ENCODE peak calls at places on chromosomes 1 and 21, in nine cellular contexts. B is adrenal gland; D is PC-9; Y is CD8-positive, alpha-beta T cell; F is stomach; U is heart right ventricle; G is psoas muscle; R is IMR-90; O is tibial nerve. P is an unnamed sample.

GRCh38 chr1:81371864-81372263 is 428.9 kb upstream of the ADGRL2 start:
- DNase-seq in B (no peak), D (no peak), Y (no peak), F (no peak), U (no peak), G (no peak), R (no peak), O (no peak), P (no peak)

GRCh38 chr1:218847966-218848365 is 325.7 kb upstream of the LYPLAL1 start:
- DNase-seq in B (no peak), D (no peak), Y (no peak), F (no peak), U (no peak), G (no peak), R (no peak), O (no peak), P (no peak)

GRCh38 chr1:107964397-107965111 is 426 bp downstream of the VAV3 start:
- DNase-seq in B (no peak), D (peak), Y (no peak), F (peak), U (no peak), G (peak), R (no peak), O (no peak), P (no peak)

GRCh38 chr1:167165948-167166702 is 54.6 kb upstream of the POU2F1 start:
- DNase-seq in B (no peak), D (no peak), Y (no peak), F (no peak), U (no peak), G (no peak), R (no peak), O (no peak), P (no peak)

GRCh38 chr1:36149973-36150295 is 648 bp upstream of the TRAPPC3 start:
- DNase-seq in B (no peak), D (no peak), Y (no peak), F (no peak), U (no peak), G (no peak), R (no peak), O (no peak), P (no peak)

GRCh38 chr1:59635057-59635456 is 179.7 kb upstream of the HOOK1 start:
- DNase-seq in B (no peak), D (no peak), Y (no peak), F (no peak), U (no peak), G (no peak), R (peak), O (no peak), P (no peak)

GRCh38 chr1:233281711-233282581 is 13.6 kb downstream of the PCNX2 start:
- DNase-seq in B (no peak), D (no peak), Y (no peak), F (no peak), U (no peak), G (no peak), R (peak), O (no peak), P (no peak)

GRCh38 chr1:184379111-184379752 is 7.6 kb upstream of the C1orf21 start:
- DNase-seq in B (no peak), D (no peak), Y (no peak), F (no peak), U (no peak), G (no peak), R (no peak), O (no peak), P (no peak)

GRCh38 chr1:100219879-100220278 is 29.8 kb downstream of the DBT start:
- DNase-seq in B (peak), D (no peak), Y (no peak), F (no peak), U (no peak), G (no peak), R (no peak), O (no peak), P (no peak)

GRCh38 chr1:36602189-36602588 is 119.5 kb upstream of the CSF3R start:
- DNase-seq in B (no peak), D (no peak), Y (no peak), F (no peak), U (no peak), G (no peak), R (no peak), O (no peak), P (no peak)

GRCh38 chr1:106978477-106979322 is 77.8 kb upstream of the PRMT6 start:
- DNase-seq in B (no peak), D (no peak), Y (no peak), F (no peak), U (no peak), G (no peak), R (peak), O (no peak), P (no peak)

GRCh38 chr1:86733340-86733739 is 29.0 kb downstream of the SH3GLB1 start:
- DNase-seq in B (no peak), D (no peak), Y (no peak), F (no peak), U (no peak), G (no peak), R (no peak), O (no peak), P (no peak)

DNA sequence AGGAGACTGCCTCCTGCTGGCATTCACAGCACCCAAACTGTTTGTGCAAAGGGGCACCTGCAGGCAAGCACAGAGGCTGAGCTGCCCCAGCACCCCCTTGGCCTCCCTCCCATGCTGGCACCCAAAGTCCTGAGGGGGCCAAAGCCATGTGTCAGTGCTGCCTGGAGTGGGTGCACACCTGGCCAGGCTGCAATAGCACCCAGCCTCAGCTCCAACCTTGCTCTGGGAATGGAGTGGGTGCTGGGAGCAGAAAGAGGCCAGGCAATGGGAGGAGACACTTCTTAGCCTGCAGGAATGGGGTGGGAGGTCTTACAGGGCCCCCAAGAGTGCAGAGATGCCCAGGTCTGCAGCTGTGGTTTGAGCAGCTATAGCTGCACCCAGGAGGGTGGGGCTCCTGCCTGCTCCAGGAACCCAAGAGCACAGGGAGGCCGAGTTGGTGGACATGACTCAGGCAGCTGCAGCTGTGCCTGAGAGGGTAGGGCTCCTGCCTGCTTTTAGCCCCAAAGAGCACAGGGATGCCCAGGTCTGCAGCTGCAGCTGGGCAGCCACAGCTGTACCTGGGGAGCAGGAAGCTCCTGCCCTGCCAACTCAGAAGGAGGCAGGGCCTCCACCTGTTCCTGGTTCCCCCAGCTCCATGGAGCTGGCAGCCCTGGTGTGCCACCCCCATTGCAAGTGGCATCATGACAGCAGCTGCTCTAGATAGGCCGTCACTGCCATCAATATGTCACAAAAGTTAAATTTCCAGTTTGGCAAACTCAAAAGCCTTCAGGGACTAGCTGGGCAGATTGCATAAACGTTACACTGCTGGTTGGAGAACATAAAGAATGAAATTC is 5.3 kb upstream of the CHD1L start:
- DNase-seq in B (no peak), D (peak), Y (no peak), F (peak), U (no peak), G (no peak), R (no peak), O (no peak), P (no peak)
- H3K27ac ChIP-seq in B (no peak), D (peak), Y (no peak), F (peak), U (no peak), G (no peak), R (no peak), O (peak), P (no peak)

DNA sequence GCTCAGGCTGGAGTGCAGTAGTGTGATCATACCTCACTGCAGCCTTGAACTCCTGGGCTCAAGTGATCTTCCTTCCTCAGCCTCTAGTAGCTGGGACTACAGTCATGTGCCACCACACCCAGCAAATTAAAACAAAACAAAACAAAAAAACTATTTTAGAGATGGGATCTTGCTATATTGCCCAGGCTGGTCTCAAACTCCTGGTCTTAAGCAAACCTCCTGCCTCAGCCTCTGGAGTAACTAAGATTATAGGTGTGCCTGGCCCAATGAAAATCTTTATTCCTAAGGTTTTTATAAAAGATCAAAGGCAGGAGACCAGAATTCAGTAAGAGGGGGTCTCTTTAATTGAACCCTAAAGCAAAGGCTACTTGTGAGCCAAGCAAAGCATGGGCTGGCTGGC is 10.1 kb downstream of the INAVA start:
- DNase-seq in B (no peak), D (no peak), Y (no peak), F (no peak), U (no peak), G (no peak), R (no peak), O (no peak), P (no peak)
- H3K27ac ChIP-seq in B (no peak), D (no peak), Y (no peak), F (no peak), U (no peak), G (no peak), R (no peak), O (no peak), P (no peak)

GRCh38 chr1:244231572-244232315 is 180.7 kb downstream of the ZBTB18 start:
- DNase-seq in B (no peak), D (peak), Y (no peak), F (peak), U (no peak), G (peak), R (peak), O (no peak), P (no peak)
- H3K27ac ChIP-seq in B (no peak), D (peak), Y (no peak), F (no peak), U (no peak), G (peak), R (no peak), O (no peak), P (no peak)

GRCh38 chr1:42834803-42835202 is 11.6 kb upstream of the ZNF691 start:
- DNase-seq in B (no peak), D (no peak), Y (no peak), F (no peak), U (no peak), G (no peak), R (no peak), O (no peak), P (no peak)
- H3K27ac ChIP-seq in B (no peak), D (no peak), Y (no peak), F (no peak), U (no peak), G (no peak), R (no peak), O (no peak), P (no peak)

DNA sequence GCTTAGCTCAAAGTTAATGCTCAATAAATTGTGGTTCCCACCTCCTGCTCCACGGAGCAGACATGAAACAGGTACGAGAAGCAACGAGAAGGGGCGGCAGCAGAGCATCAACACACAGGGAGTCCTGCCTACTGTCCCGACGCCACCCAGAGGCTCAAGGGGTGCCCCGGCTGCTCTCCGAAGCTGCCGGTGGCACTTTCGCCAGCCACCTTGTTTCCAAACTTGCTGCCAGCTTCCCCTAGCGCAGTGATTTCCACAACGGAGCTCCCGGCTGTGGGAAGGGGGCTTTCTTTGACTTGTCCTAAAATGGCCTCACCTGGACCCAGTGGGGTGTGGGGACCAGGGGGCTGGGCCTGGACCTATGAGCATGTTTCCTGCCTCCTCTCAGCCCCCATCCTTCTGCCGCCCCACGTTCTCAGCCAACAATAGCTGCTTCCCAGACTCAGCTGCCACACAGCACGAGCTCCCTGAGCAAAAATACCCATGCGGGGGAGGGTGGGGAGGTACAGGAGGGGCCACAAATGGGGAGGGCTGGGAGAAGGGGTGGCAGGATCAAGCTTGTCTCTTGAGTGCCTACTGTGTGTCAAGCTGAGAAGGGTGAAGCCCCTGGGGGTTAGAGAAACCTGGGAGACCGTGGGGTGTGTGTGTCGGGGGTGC is 35.6 kb upstream of the ECE1 start:
- DNase-seq in B (no peak), D (no peak), Y (no peak), F (no peak), U (no peak), G (no peak), R (no peak), O (no peak), P (no peak)
- H3K27ac ChIP-seq in B (peak), D (peak), Y (no peak), F (peak), U (peak), G (peak), R (peak), O (peak), P (no peak)

DNA sequence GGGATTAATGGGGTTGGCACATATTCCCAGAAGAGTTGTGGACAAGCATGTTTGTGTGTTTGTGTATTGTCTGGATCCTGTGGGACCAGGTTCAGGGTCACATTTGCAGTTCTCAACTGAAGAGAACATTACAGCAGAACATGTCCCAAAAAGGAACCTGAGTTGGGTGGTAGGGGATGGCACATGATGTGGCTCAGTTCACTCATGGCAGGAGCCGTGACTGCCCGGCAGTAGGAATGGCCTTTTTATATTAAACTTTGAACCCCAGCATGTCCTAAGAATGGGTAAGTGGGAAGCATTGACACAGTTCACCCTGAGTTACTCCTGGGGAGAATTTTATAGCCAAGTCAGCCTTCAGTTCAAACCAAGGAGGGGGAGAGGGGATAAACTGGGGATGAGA is 41.3 kb downstream of the CXADR start:
- DNase-seq in B (no peak), D (no peak), Y (no peak), F (no peak), U (no peak), G (no peak), R (no peak), O (no peak), P (no peak)
- H3K27ac ChIP-seq in B (no peak), D (no peak), Y (no peak), F (no peak), U (no peak), G (no peak), R (no peak), O (no peak), P (no peak)

DNA sequence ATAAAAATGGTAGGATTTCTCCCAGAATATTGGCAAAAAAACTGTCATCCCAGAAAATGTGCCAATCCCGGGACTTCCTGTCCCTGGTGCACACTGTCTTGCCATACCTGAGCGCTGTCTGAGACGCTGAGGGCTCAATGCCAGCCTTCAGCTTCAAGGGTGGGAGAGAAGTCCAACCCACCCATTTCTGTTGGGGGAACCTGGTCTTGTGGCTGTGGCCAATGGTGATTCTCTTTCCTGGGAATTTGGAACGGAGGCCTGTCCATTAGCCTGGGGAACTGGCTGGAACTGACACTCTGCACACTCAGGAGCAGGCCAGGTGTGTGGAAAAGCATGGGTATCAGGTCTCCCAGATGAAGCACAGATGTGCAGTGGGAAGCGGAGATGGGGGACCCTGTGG is 6.7 kb downstream of the MTHFR start:
- DNase-seq in B (no peak), D (no peak), Y (no peak), F (no peak), U (no peak), G (no peak), R (no peak), O (no peak), P (no peak)
- H3K27ac ChIP-seq in B (no peak), D (no peak), Y (no peak), F (no peak), U (peak), G (peak), R (no peak), O (peak), P (no peak)

GRCh38 chr1:115062542-115063004 is 26.7 kb downstream of the TSPAN2 start:
- DNase-seq in B (no peak), D (peak), Y (peak), F (peak), U (peak), G (peak), R (no peak), O (no peak), P (peak)

GRCh38 chr1:115064461-115064860 is 24.8 kb downstream of the TSPAN2 start:
- DNase-seq in B (no peak), D (no peak), Y (no peak), F (no peak), U (no peak), G (no peak), R (no peak), O (no peak), P (no peak)

GRCh38 chr1:115063238-115063901 is 25.9 kb downstream of the TSPAN2 start:
- DNase-seq in B (no peak), D (peak), Y (no peak), F (no peak), U (no peak), G (no peak), R (no peak), O (no peak), P (peak)

GRCh38 chr1:115067460-115067859 is 21.8 kb downstream of the TSPAN2 start:
- DNase-seq in B (no peak), D (no peak), Y (no peak), F (no peak), U (no peak), G (no peak), R (peak), O (no peak), P (peak)

GRCh38 chr1:115065021-115065420 is 24.3 kb downstream of the TSPAN2 start:
- DNase-seq in B (no peak), D (peak), Y (no peak), F (no peak), U (no peak), G (no peak), R (no peak), O (no peak), P (no peak)
- H3K27ac ChIP-seq in B (no peak), D (peak), Y (no peak), F (no peak), U (no peak), G (no peak), R (no peak), O (no peak), P (no peak)

DNA sequence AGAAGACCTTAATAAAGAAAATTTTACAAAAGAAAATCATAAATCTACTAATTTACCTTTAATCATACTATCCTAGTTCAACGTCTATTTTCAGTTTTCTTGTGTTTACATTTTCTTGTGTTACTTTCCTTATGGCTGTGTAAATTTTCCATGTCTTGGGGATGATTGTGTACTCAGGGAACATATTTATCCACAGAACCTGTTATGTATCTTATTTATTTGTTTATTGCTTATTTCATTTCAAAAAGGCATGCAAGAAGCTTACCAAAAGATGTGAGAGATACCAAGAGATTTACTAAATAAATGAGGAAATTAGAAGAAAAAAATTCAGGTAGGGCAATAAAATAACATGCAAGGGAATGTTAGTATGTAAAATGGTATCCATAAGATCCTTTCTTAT is 22.8 kb downstream of the PBX1 start:
- DNase-seq in B (no peak), D (no peak), Y (no peak), F (no peak), U (no peak), G (no peak), R (no peak), O (no peak), P (no peak)
- H3K27ac ChIP-seq in B (no peak), D (no peak), Y (no peak), F (no peak), U (no peak), G (no peak), R (no peak), O (no peak), P (no peak)